ENCODE peak calls at places on chromosome 6, in four cellular contexts. F, H, V and A are unnamed samples.

GRCh38 chr6:147106759-147107401 is 97.3 kb upstream of the STXBP5 start:
- DNase-seq in F (no peak), V (no peak), H (peak), A (no peak)

GRCh38 chr6:111992851-111993250 is 61.1 kb upstream of the CCN6 start:
- DNase-seq in V (no peak), F (no peak), H (peak), A (no peak)

GRCh38 chr6:66662721-66663120 is 955.7 kb upstream of the EYS start:
- DNase-seq in H (no peak), F (no peak), V (peak), A (no peak)

GRCh38 chr6:53792016-53792415 is 2.8 kb upstream of the LRRC1 start:
- DNase-seq in H (no peak), V (no peak), F (no peak), A (no peak)

GRCh38 chr6:113833537-113833936 is 23.6 kb upstream of the MARCKS start:
- DNase-seq in F (no peak), V (no peak), H (peak), A (no peak)

GRCh38 chr6:158468666-158469065 is 91.2 kb upstream of the TMEM181 start:
- DNase-seq in V (no peak), F (no peak), H (no peak), A (no peak)

GRCh38 chr6:161135695-161136591 is 137.9 kb downstream of the AGPAT4 start:
- DNase-seq in H (no peak), V (no peak), F (no peak), A (no peak)

GRCh38 chr6:42942444-42942843 is 13.2 kb downstream of the CNPY3 start:
- DNase-seq in F (no peak), H (no peak), V (no peak), A (no peak)

GRCh38 chr6:118639054-118639964 is 12.1 kb downstream of the CEP85L start:
- DNase-seq in H (no peak), F (no peak), V (no peak), A (no peak)

GRCh38 chr6:79089552-79090404 is 11.7 kb upstream of the PHIP start:
- DNase-seq in V (no peak), H (no peak), F (no peak), A (no peak)

GRCh38 chr6:143594647-143595046 is 83.1 kb upstream of the PHACTR2 start:
- DNase-seq in H (peak), F (no peak), V (no peak), A (no peak)
- H4K8ac ChIP-seq in H (no peak), F (peak), V (no peak), A (no peak)

GRCh38 chr6:11772109-11772830 is 6.3 kb downstream of the ADTRP start:
- DNase-seq in F (no peak), H (peak), V (no peak), A (no peak)

GRCh38 chr6:11771473-11772048 is 7.0 kb downstream of the ADTRP start:
- DNase-seq in V (no peak), H (peak), F (no peak), A (no peak)

GRCh38 chr6:11769244-11769643 is 9.4 kb downstream of the ADTRP start:
- DNase-seq in H (peak), F (no peak), V (no peak), A (no peak)

GRCh38 chr6:11770546-11771466 is 7.8 kb downstream of the ADTRP start:
- DNase-seq in V (no peak), H (peak), F (no peak), A (peak)

DNA sequence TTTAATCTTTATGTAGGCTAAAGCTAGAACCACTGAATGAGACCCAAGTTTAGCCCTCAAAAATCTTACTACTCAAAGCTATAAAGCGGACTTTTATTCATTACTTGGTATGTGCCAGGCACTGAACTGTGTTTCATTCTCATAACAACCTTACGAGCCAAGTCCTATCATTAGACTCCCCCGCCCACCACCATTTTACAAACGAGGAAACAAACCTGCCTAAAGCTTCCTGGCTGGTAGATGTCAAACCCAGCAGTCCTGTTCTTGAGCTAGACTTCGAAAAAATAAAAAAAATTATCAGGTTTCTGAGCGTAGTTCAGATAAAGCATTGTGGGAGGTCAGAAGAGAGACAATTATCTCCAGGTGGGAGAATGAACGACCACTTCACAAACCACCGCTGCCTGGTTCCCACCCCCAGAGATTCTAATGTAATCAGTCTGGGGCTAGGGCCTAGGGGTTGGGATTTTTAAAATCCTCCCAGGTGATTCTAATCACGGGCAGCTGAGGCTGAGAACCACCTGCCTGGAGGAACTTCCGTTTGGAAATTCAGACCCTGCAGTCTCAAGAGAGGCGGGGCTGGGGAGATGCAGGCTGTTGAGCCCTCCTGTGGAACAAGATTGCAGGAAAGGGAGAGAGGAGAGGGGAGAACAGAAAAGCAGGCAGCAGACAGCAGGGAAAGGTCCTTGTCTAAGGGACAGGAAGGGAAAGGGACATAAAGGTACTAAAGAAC is 8.6 kb downstream of the ADTRP start:
- DNase-seq in H (no peak), F (no peak), V (no peak), A (peak)
- H4K8ac ChIP-seq in H (peak), F (no peak), V (no peak), A (no peak)

DNA sequence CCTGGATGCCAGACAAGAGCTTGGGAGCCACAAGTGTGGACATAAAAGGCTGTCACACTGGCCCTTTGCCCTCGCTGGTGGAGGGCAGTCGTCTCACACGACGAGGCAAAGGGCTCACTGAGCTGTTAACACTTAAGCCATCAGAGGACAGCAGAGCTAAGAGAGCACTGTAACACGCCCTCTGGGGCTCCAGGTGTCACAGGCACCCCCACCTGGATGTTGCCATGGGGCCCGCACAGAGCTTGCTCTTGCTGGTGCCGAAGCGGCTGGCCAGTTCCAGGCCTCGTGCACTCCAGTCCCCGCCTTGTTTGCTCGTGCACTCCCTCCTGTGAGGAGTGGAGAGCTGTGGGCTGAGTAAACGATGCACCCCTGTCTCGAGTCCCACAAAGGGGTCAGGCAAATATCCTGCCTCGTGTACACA is 37.4 kb downstream of the SLC35D3 start:
- DNase-seq in V (no peak), H (no peak), F (no peak), A (peak)
- H4K8ac ChIP-seq in V (peak), H (no peak), F (peak), A (no peak)

GRCh38 chr6:121503633-121504032 is 68.2 kb downstream of the GJA1 start:
- DNase-seq in V (no peak), H (peak), F (no peak), A (no peak)

GRCh38 chr6:121510568-121511177 is 75.2 kb downstream of the GJA1 start:
- DNase-seq in H (peak), V (no peak), F (no peak), A (no peak)

GRCh38 chr6:121506761-121507754 is 71.6 kb downstream of the GJA1 start:
- DNase-seq in H (peak), V (no peak), F (no peak), A (no peak)

GRCh38 chr6:121504227-121504626 is 68.8 kb downstream of the GJA1 start:
- DNase-seq in H (peak), F (no peak), V (no peak), A (no peak)

GRCh38 chr6:121505284-121505683 is 69.8 kb downstream of the GJA1 start:
- DNase-seq in V (no peak), F (no peak), H (no peak), A (no peak)
- H4K8ac ChIP-seq in V (no peak), F (no peak), H (peak), A (no peak)

GRCh38 chr6:129603731-129604130 is 106.2 kb downstream of the ARHGAP18 start:
- DNase-seq in H (no peak), V (no peak), F (no peak), A (no peak)

GRCh38 chr6:129597023-129597713 is 112.8 kb downstream of the ARHGAP18 start:
- DNase-seq in F (no peak), V (no peak), H (no peak), A (no peak)

GRCh38 chr6:129598244-129599187 is 111.5 kb downstream of the ARHGAP18 start:
- DNase-seq in H (peak), F (no peak), V (peak), A (no peak)

GRCh38 chr6:129601323-129601722 is 108.7 kb downstream of the ARHGAP18 start:
- DNase-seq in H (no peak), V (no peak), F (no peak), A (no peak)

GRCh38 chr6:129599467-129599866 is 110.5 kb downstream of the ARHGAP18 start:
- DNase-seq in V (no peak), H (no peak), F (no peak), A (peak)
- H4K8ac ChIP-seq in V (no peak), H (no peak), F (no peak), A (no peak)

DNA sequence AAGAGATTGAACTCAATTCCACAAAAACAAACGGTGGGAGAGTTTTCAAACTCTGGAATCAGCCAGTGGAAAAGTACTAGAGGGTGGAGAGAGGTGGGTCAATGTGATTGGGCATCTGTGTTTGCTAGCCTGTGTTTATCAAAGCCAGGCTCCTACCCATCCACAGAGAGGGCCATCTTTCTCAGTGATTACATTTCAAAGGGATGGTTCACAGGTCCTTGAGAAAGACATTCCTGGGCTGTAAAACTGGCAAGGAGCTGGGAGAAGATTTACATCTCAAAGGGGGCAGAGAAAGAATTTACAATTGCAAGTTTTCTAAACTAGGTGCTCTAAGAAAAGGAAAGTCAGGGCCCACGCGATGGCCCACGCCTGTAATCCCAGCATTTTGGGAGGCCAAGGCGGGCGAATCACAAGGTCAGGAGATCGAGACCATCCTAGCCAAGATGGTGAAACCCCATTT is 146.8 kb upstream of the UST start:
- DNase-seq in H (peak), V (peak), F (peak), A (peak)
- H4K8ac ChIP-seq in H (no peak), V (no peak), F (no peak), A (no peak)